ENCODE peak calls at places on chromosomes 6 and 20, in six cellular contexts. W, C, T, K, J and E are unnamed samples.

GRCh38 chr6:140464720-140465119 is 1090.3 kb upstream of the CITED2 start:
- DNase-seq in J (no peak), W (no peak), K (no peak), C (no peak), T (no peak), E (no peak)

GRCh38 chr20:21133917-21134622 is 8.2 kb downstream of the KIZ start:
- DNase-seq in T (no peak), J (no peak), W (no peak), K (no peak), C (no peak), E (no peak)

GRCh38 chr6:43771210-43771857 is 1.3 kb downstream of the VEGFA start:
- DNase-seq in C (peak), W (no peak), K (no peak), J (peak), T (peak), E (peak)

GRCh38 chr6:165605901-165606739 is 56.9 kb downstream of the PDE10A start:
- DNase-seq in K (no peak), J (no peak), T (no peak), C (no peak), W (no peak), E (no peak)

GRCh38 chr6:90266845-90267621 is 29.6 kb downstream of the BACH2 start:
- DNase-seq in W (no peak), C (no peak), J (no peak), T (no peak), K (no peak), E (no peak)

GRCh38 chr6:95176322-95176721 is 401.0 kb upstream of the MANEA start:
- DNase-seq in C (no peak), K (no peak), T (no peak), W (no peak), J (no peak), E (no peak)

GRCh38 chr6:20564269-20564668 is 30.0 kb downstream of the CDKAL1 start:
- DNase-seq in K (peak), C (no peak), T (peak), W (peak), J (no peak), E (no peak)

GRCh38 chr6:90079555-90080490 is 185.6 kb downstream of the GJA10 start:
- DNase-seq in T (no peak), K (no peak), W (no peak), C (no peak), J (no peak), E (no peak)